ENCODE peak calls at places on chromosomes 5 and 9, in nine cellular contexts. X is astrocyte of the cerebellum, L is body of pancreas, F is AG04449, H is adrenal gland, C is BJ, K is GM23338, E is foreskin fibroblast, D is astrocyte of the spinal cord. Y is an unnamed sample.

GRCh38 chr9:29208670-29209069 is 1635.4 kb upstream of the C9orf72 start:
- DNase-seq in X (no peak), L (no peak), F (no peak), H (no peak), C (no peak), K (peak), E (no peak), D (peak), Y (no peak)

GRCh38 chr5:55226027-55226933 is 835 bp downstream of the MCIDAS start:
- DNase-seq in X (no peak), L (peak), F (no peak), H (no peak), C (no peak), K (peak), E (peak), D (peak), Y (no peak)

GRCh38 chr9:70256123-70256551 is 2.6 kb upstream of the SMC5 start:
- DNase-seq in X (peak), L (peak), F (no peak), H (no peak), C (no peak), K (no peak), E (peak), D (peak), Y (peak)

GRCh38 chr5:96829336-96829735 is 21.6 kb upstream of the ERAP1 start:
- DNase-seq in X (no peak), L (no peak), F (no peak), H (no peak), C (no peak), K (no peak), E (no peak), D (no peak), Y (peak)

GRCh38 chr5:6568909-6569308 is 63.9 kb downstream of the NSUN2 start:
- DNase-seq in X (no peak), L (no peak), F (no peak), H (no peak), C (no peak), K (no peak), E (no peak), D (no peak), Y (no peak)

GRCh38 chr9:4384750-4385149 is 84.9 kb upstream of the GLIS3 start:
- DNase-seq in X (no peak), L (no peak), F (no peak), H (no peak), C (no peak), K (no peak), E (no peak), D (no peak), Y (no peak)

GRCh38 chr5:97297063-97297715 is 114.1 kb upstream of the RIOK2 start:
- DNase-seq in X (no peak), L (no peak), F (no peak), H (no peak), C (no peak), K (peak), E (peak), D (no peak), Y (no peak)

GRCh38 chr9:137114220-137114612 is 317 bp downstream of the DPP7 start:
- DNase-seq in X (no peak), L (no peak), F (no peak), H (no peak), C (no peak), K (no peak), E (no peak), D (no peak), Y (no peak)

GRCh38 chr9:13586726-13587392 is 307.4 kb upstream of the MPDZ start:
- DNase-seq in X (no peak), L (no peak), F (no peak), H (no peak), C (no peak), K (no peak), E (no peak), D (no peak), Y (no peak)

GRCh38 chr9:19286634-19287188 is 56.2 kb downstream of the DENND4C start:
- DNase-seq in X (no peak), L (peak), F (no peak), H (no peak), C (no peak), K (no peak), E (peak), D (peak), Y (no peak)

GRCh38 chr9:134325096-134325812 is 1.0 kb upstream of the RXRA start:
- DNase-seq in X (no peak), L (peak), F (no peak), H (peak), C (no peak), K (peak), E (peak), D (peak), Y (no peak)

GRCh38 chr5:148202531-148203092 is at the start of gene SPINK6:
- DNase-seq in X (no peak), L (no peak), F (no peak), H (no peak), C (no peak), K (no peak), E (no peak), D (peak), Y (no peak)

GRCh38 chr9:371349-371748 is 156.7 kb downstream of the DOCK8 start:
- DNase-seq in X (no peak), L (no peak), F (no peak), H (peak), C (no peak), K (no peak), E (no peak), D (no peak), Y (no peak)

GRCh38 chr5:74127377-74128338 is 501.7 kb downstream of the ARHGEF28 start:
- DNase-seq in X (no peak), L (peak), F (no peak), H (no peak), C (no peak), K (peak), E (peak), D (peak), Y (no peak)

GRCh38 chr9:89594811-89595550 is 9.8 kb upstream of the GADD45G start:
- DNase-seq in X (no peak), L (no peak), F (no peak), H (no peak), C (no peak), K (no peak), E (no peak), D (no peak), Y (no peak)

GRCh38 chr5:178116406-178116885 is 3.1 kb downstream of the N4BP3 start:
- DNase-seq in X (no peak), L (no peak), F (no peak), H (no peak), C (no peak), K (no peak), E (no peak), D (no peak), Y (no peak)

GRCh38 chr5:102886586-102886985 is 131.5 kb downstream of the PAM start:
- DNase-seq in X (no peak), L (no peak), F (no peak), H (no peak), C (no peak), K (no peak), E (no peak), D (no peak), Y (no peak)

GRCh38 chr5:64532657-64533056 is 26.8 kb downstream of the RGS7BP start:
- DNase-seq in X (no peak), L (no peak), F (no peak), H (no peak), C (no peak), K (no peak), E (no peak), D (no peak), Y (no peak)

GRCh38 chr9:14520341-14520740 is 172.9 kb downstream of the ZDHHC21 start:
- DNase-seq in X (no peak), L (no peak), F (no peak), H (no peak), C (no peak), K (no peak), E (no peak), D (no peak), Y (peak)

GRCh38 chr5:94618029-94618492 is 343 bp downstream of the KIAA0825 start:
- DNase-seq in X (no peak), L (peak), F (peak), H (peak), C (peak), K (peak), E (peak), D (peak), Y (peak)

GRCh38 chr9:122930933-122931850 is at the start of gene ZBTB26:
- DNase-seq in X (peak), L (peak), F (peak), H (peak), C (peak), K (peak), E (peak), D (peak), Y (peak)

GRCh38 chr5:135349441-135349840 is 49.6 kb downstream of the MACROH2A1 start:
- DNase-seq in X (no peak), L (no peak), F (no peak), H (no peak), C (no peak), K (no peak), E (no peak), D (no peak), Y (no peak)

GRCh38 chr9:87437966-87438365 is 59.7 kb upstream of the DAPK1 start:
- DNase-seq in X (no peak), L (no peak), F (no peak), H (no peak), C (no peak), K (no peak), E (no peak), D (no peak), Y (no peak)

GRCh38 chr9:2053883-2054845 is 39.0 kb downstream of the SMARCA2 start:
- DNase-seq in X (peak), L (peak), F (no peak), H (no peak), C (peak), K (no peak), E (peak), D (peak), Y (peak)

GRCh38 chr5:9716838-9717281 is 86.7 kb upstream of the TAS2R1 start:
- DNase-seq in X (no peak), L (no peak), F (peak), H (no peak), C (no peak), K (no peak), E (peak), D (peak), Y (no peak)
- H3K4me3 ChIP-seq in X (no peak), L (no peak), F (peak), H (no peak), C (no peak), K (no peak), E (no peak), D (no peak), Y (no peak)

GRCh38 chr9:21965401-21965951 is 28.7 kb downstream of the CDKN2A start:
- DNase-seq in X (no peak), L (peak), F (no peak), H (peak), C (no peak), K (peak), E (peak), D (peak), Y (peak)
- TF ChIP-seq CTCF in X (peak), L (peak), F (peak), H (peak), C (peak), K (peak), E (peak), D (peak), Y (peak)

GRCh38 chr9:114896344-114896743 is 34.0 kb downstream of the TNFSF8 start:
- DNase-seq in X (no peak), L (no peak), F (no peak), H (no peak), C (no peak), K (no peak), E (no peak), D (no peak), Y (no peak)

GRCh38 chr9:114893622-114894021 is 36.8 kb downstream of the TNFSF8 start:
- DNase-seq in X (no peak), L (no peak), F (no peak), H (no peak), C (no peak), K (no peak), E (peak), D (no peak), Y (no peak)

GRCh38 chr9:114894801-114895433 is 35.5 kb downstream of the TNFSF8 start:
- DNase-seq in X (peak), L (no peak), F (peak), H (no peak), C (peak), K (peak), E (peak), D (peak), Y (peak)

GRCh38 chr9:114894206-114894605 is 36.2 kb downstream of the TNFSF8 start:
- DNase-seq in X (no peak), L (no peak), F (no peak), H (no peak), C (peak), K (no peak), E (peak), D (no peak), Y (no peak)

GRCh38 chr9:114895605-114896004 is 34.8 kb downstream of the TNFSF8 start:
- DNase-seq in X (no peak), L (no peak), F (no peak), H (no peak), C (no peak), K (no peak), E (peak), D (no peak), Y (no peak)
- H3K4me3 ChIP-seq in X (no peak), L (no peak), F (no peak), H (no peak), C (no peak), K (no peak), E (no peak), D (no peak), Y (no peak)

DNA sequence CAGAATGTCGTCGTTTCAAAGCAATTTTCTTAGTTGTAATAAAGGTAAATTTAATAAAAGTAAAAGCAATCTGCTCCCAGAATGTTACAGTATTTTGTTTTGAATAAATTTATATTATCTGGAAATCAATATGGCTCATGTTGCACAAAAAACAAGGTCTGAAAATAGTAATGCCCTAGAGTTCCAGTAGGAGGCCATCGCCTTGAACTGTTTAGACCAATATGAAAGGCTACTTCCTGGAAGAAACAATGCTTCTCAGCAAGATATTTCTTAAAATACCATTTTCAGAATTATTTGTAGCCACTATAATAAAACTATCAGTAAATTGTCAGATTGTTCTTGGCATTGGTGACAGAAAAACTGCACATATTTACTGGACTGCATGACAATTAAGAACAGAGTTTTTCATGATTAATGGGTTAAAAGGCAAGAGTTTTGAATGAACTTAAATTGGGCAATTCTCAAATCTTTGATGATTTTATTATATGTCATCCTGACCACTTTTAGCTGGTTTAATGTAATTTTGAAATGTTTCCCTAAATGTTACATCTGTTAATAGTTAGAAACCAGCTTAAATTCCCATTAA is 153.2 kb downstream of the COMMD10 start:
- DNase-seq in X (no peak), L (no peak), F (no peak), H (no peak), C (peak), K (peak), E (peak), D (no peak), Y (no peak)
- TF ChIP-seq CTCF in X (peak), L (no peak), F (no peak), H (no peak), C (peak), K (peak), E (peak), D (peak), Y (peak)

DNA sequence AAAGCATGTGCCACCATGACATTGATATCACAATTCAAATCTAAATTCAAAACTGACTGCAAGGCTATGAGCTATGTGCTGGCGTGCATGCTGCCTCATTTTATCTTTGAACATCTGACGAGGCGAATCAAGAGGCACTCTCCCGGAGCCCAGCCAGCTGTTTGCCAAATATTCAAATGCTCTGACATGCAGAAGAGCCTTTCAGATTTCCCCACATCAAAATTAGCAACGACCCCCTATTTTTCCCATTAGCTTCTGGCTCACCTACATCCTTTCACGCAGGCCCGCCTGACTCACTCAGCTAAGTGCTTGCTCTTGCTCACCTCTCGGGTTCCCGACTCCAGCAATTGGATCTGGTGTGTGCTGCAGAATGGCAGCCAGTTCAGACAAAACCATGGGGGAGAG is 159.0 kb downstream of the NR2F1-AS1 start:
- DNase-seq in X (no peak), L (no peak), F (no peak), H (no peak), C (no peak), K (peak), E (no peak), D (peak), Y (no peak)
- H3K4me3 ChIP-seq in X (no peak), L (no peak), F (no peak), H (no peak), C (no peak), K (peak), E (no peak), D (no peak), Y (no peak)

GRCh38 chr5:66358741-66359140 is 214.6 kb downstream of the SREK1 start:
- DNase-seq in X (no peak), L (no peak), F (no peak), H (no peak), C (no peak), K (no peak), E (no peak), D (no peak), Y (no peak)
- TF ChIP-seq CTCF in X (no peak), L (no peak), F (no peak), H (no peak), C (no peak), K (no peak), E (no peak), D (no peak), Y (no peak)

Y was measured in retinal pigment epithelial cell.